ENCODE peak calls at places on chromosomes 12 and 14, in six cellular contexts. E is ELR; T is GM03348; I is Right ventricle myocardium superior; V is activated CD4-positive, alpha-beta memory T cell treated with anti-CD3 and anti-CD28 coated beads for 36 hours; R is naive thymus-derived CD8-positive, alpha-beta T cell. Y is an unnamed sample.

GRCh38 chr14:84375235-84375634 is 1154.7 kb upstream of the FLRT2 start:
- DNase-seq in E (peak), T (no peak), I (no peak), V (no peak), R (no peak), Y (no peak)

GRCh38 chr12:67649165-67650126 is 901 bp downstream of the DYRK2 start:
- DNase-seq in E (peak), T (peak), I (peak), V (peak), R (peak), Y (no peak)

GRCh38 chr12:570949-571794 is 92.1 kb downstream of the NINJ2 start:
- DNase-seq in E (peak), T (peak), I (peak), V (no peak), R (no peak), Y (peak)

GRCh38 chr14:76289276-76289675 is 86.7 kb upstream of the ESRRB start:
- DNase-seq in E (no peak), T (no peak), I (no peak), V (no peak), R (no peak), Y (peak)

GRCh38 chr12:17928708-17929366 is 161.2 kb downstream of the RERGL start:
- DNase-seq in E (peak), T (peak), I (no peak), V (no peak), R (no peak), Y (no peak)

GRCh38 chr12:52275686-52276085 is 1.2 kb downstream of the KRT86 start:
- DNase-seq in E (no peak), T (no peak), I (no peak), V (no peak), R (no peak), Y (no peak)

GRCh38 chr12:46553266-46553665 is 180.7 kb upstream of the SLC38A2 start:
- DNase-seq in E (peak), T (peak), I (no peak), V (no peak), R (no peak), Y (no peak)

GRCh38 chr12:15863984-15864383 is 18.2 kb upstream of the STRAP start:
- DNase-seq in E (no peak), T (no peak), I (no peak), V (no peak), R (no peak), Y (no peak)

GRCh38 chr12:49741882-49742620 is 694 bp downstream of the TMBIM6 start:
- DNase-seq in E (peak), T (peak), I (peak), V (peak), R (peak), Y (peak)

GRCh38 chr14:85934123-85934885 is 404.4 kb downstream of the FLRT2 start:
- DNase-seq in E (peak), T (no peak), I (no peak), V (peak), R (peak), Y (no peak)

GRCh38 chr12:16939871-16940306 is 333.9 kb upstream of the LMO3 start:
- DNase-seq in E (peak), T (peak), I (no peak), V (peak), R (no peak), Y (peak)

GRCh38 chr12:104602901-104603300 is 146.2 kb downstream of the CHST11 start:
- DNase-seq in E (peak), T (no peak), I (no peak), V (no peak), R (no peak), Y (no peak)

GRCh38 chr12:98228619-98229538 is 286.5 kb upstream of the TMPO start:
- DNase-seq in E (no peak), T (no peak), I (no peak), V (no peak), R (no peak), Y (no peak)

GRCh38 chr12:49505672-49506071 is 33.2 kb upstream of the KCNH3 start:
- DNase-seq in E (peak), T (no peak), I (no peak), V (no peak), R (no peak), Y (no peak)

GRCh38 chr12:47949441-47950341 is 13.7 kb upstream of the TMEM106C start:
- DNase-seq in E (peak), T (peak), I (peak), V (peak), R (no peak), Y (peak)

GRCh38 chr12:86777335-86777734 is 521.1 kb upstream of the MGAT4C start:
- DNase-seq in E (no peak), T (no peak), I (no peak), V (no peak), R (no peak), Y (no peak)